ENCODE peak calls at places on chromosomes 5 and 9, in six cellular contexts. B, W, G, U, J and C are unnamed samples.

GRCh38 chr9:114363424-114363823 is 24.4 kb downstream of the AKNA start:
- ATAC-seq in G (no peak), J (peak; percentile 65), B (no peak), U (no peak), W (no peak), C (no peak)

GRCh38 chr5:82393951-82394350 is 115.8 kb upstream of the RPS23 start:
- ATAC-seq in B (no peak), J (no peak), W (no peak), U (no peak), G (no peak), C (no peak)

GRCh38 chr5:123098767-123099513 is 9.9 kb downstream of the PRDM6 start:
- ATAC-seq in G (no peak), J (no peak), U (peak; percentile 46), W (peak; percentile 10), B (peak; percentile 49), C (no peak)

GRCh38 chr9:95057121-95057520 is 260.4 kb downstream of the FANCC start:
- ATAC-seq in J (no peak), U (no peak), W (peak; percentile 24), G (no peak), B (no peak), C (no peak)

GRCh38 chr5:154312000-154312399 is 121.5 kb downstream of the GALNT10 start:
- ATAC-seq in B (no peak), J (no peak), U (no peak), G (no peak), W (no peak), C (no peak)

GRCh38 chr9:9949368-9949767 is 663.4 kb downstream of the PTPRD start:
- ATAC-seq in B (no peak), U (no peak), W (no peak), G (peak; percentile 58), J (no peak), C (no peak)

GRCh38 chr5:96546120-96546519 is 113.1 kb upstream of the PCSK1 start:
- ATAC-seq in G (no peak), J (no peak), U (no peak), W (no peak), B (no peak), C (no peak)

GRCh38 chr5:170630711-170631141 is 126.9 kb downstream of the KCNIP1 start:
- ATAC-seq in J (no peak), W (peak; percentile 51), U (no peak), B (no peak), G (no peak), C (no peak)

GRCh38 chr5:29498860-29499259 is 1694.6 kb upstream of the CDH6 start:
- ATAC-seq in G (no peak), U (no peak), J (no peak), W (no peak), B (no peak), C (no peak)

GRCh38 chr9:122988919-122989614 is 44.4 kb upstream of the GPR21 start:
- ATAC-seq in B (no peak), W (no peak), G (no peak), J (no peak), U (no peak), C (no peak)

GRCh38 chr5:134649163-134649916 is 755 bp downstream of the SEC24A start:
- ATAC-seq in W (peak; percentile 57), J (no peak), U (peak; percentile 16), G (peak; percentile 71), B (peak; percentile 72), C (no peak)

GRCh38 chr5:113266227-113266912 is 168.4 kb downstream of the TSSK1B start:
- ATAC-seq in W (no peak), U (no peak), G (no peak), B (no peak), J (no peak), C (no peak)

GRCh38 chr9:136729144-136729543 is 13.6 kb downstream of the LCN10 start:
- ATAC-seq in B (peak; percentile 5), W (no peak), G (peak; percentile 40), U (no peak), J (no peak), C (no peak)
- H3K4me3 ChIP-seq in B (no peak overlapping the region), W (peak overlapping the region; percentile 83), G (peak overlapping the region; percentile 89), U (peak overlapping the region; percentile 83), J (peak overlapping the region; percentile 96), C (peak overlapping the region; percentile 89)

GRCh38 chr9:97740848-97741821 is 44.0 kb upstream of the XPA start:
- ATAC-seq in J (peak; percentile 63), W (peak; percentile 82), G (no peak), B (peak; percentile 95), U (peak; percentile 58), C (peak; percentile 91)
- H3K4me3 ChIP-seq in J (peak overlapping the region; percentile 50), W (peak overlapping the region; percentile 35), G (no peak overlapping the region), B (peak overlapping the region; percentile 27), U (peak overlapping the region; percentile 61), C (peak overlapping the region; percentile 50)

DNA sequence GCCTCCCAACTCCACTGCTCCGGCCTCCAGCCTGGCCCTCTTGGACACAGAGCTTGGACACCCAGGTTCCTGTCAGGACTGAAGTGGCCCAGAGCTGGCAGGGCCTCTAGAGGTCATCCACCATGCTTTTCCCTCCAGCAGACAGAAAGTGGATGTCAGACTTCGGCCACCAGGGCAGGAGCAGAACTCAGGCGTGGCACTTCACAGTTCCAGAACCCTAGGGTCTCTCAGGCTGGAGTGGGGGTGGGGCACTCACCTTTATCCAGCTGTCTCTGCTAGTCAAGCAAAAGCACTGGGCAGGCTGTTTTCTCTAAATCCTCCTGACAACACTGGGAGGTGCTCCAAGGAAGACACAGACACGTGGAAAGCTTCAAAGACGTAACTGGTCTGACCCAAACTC is 35.6 kb upstream of the N4BP3 start:
- ATAC-seq in W (no peak), U (no peak), G (peak; percentile 46), J (no peak), B (no peak), C (no peak)
- H3K4me3 ChIP-seq in W (no peak overlapping the region), U (no peak overlapping the region), G (no peak overlapping the region), J (no peak overlapping the region), B (no peak overlapping the region), C (no peak overlapping the region)

GRCh38 chr5:132674671-132675506 is 1.1 kb downstream of the IL4 start:
- ATAC-seq in B (peak; percentile 54), J (no peak), G (peak; percentile 73), W (peak; percentile 47), U (no peak), C (peak; percentile 50)
- H3K4me3 ChIP-seq in B (no peak overlapping the region), J (no peak overlapping the region), G (no peak overlapping the region), W (no peak overlapping the region), U (no peak overlapping the region), C (no peak overlapping the region)